ENCODE peak calls at places on chromosome 20, in ten cellular contexts. One of them, this sample, is unnamed.

GRCh38 chr20:5612476-5613291 is 137.5 kb upstream of the SHLD1 start:
- DNase-seq in SK-N-SH: peak
- DNase-seq in HepG2: no peak
- DNase-seq in sigmoid colon: no peak
- DNase-seq in GM23338: no peak
- DNase-seq in endothelial cell of umbilical vein: peak
- DNase-seq in esophagus muscularis mucosa: no peak
- DNase-seq in upper lobe of left lung: no peak
- DNase-seq in HCT116: no peak
- DNase-seq in breast epithelium: no peak
- DNase-seq in this sample: no peak

GRCh38 chr20:38208088-38208487 is 43.0 kb upstream of the TGM2 start:
- DNase-seq in SK-N-SH: peak
- DNase-seq in HepG2: no peak
- DNase-seq in sigmoid colon: no peak
- DNase-seq in GM23338: no peak
- DNase-seq in endothelial cell of umbilical vein: no peak
- DNase-seq in esophagus muscularis mucosa: no peak
- DNase-seq in upper lobe of left lung: no peak
- DNase-seq in HCT116: no peak
- DNase-seq in breast epithelium: no peak
- DNase-seq in this sample: no peak

GRCh38 chr20:731891-732560 is 36.3 kb downstream of the SLC52A3 start:
- DNase-seq in SK-N-SH: no peak
- DNase-seq in HepG2: no peak
- DNase-seq in sigmoid colon: no peak
- DNase-seq in GM23338: no peak
- DNase-seq in endothelial cell of umbilical vein: no peak
- DNase-seq in esophagus muscularis mucosa: no peak
- DNase-seq in upper lobe of left lung: no peak
- DNase-seq in HCT116: no peak
- DNase-seq in breast epithelium: no peak
- DNase-seq in this sample: no peak

GRCh38 chr20:62030834-62031434 is 34.7 kb downstream of the TAF4 start:
- DNase-seq in SK-N-SH: no peak
- DNase-seq in HepG2: peak
- DNase-seq in sigmoid colon: no peak
- DNase-seq in GM23338: no peak
- DNase-seq in endothelial cell of umbilical vein: no peak
- DNase-seq in esophagus muscularis mucosa: no peak
- DNase-seq in upper lobe of left lung: no peak
- DNase-seq in HCT116: no peak
- DNase-seq in breast epithelium: no peak
- DNase-seq in this sample: no peak

GRCh38 chr20:20214757-20215275 is 153.1 kb upstream of the INSM1 start:
- DNase-seq in SK-N-SH: no peak
- DNase-seq in HepG2: no peak
- DNase-seq in sigmoid colon: no peak
- DNase-seq in GM23338: peak
- DNase-seq in endothelial cell of umbilical vein: no peak
- DNase-seq in esophagus muscularis mucosa: no peak
- DNase-seq in upper lobe of left lung: no peak
- DNase-seq in HCT116: no peak
- DNase-seq in breast epithelium: no peak
- DNase-seq in this sample: no peak

GRCh38 chr20:10063482-10063881 is 28.7 kb downstream of the ANKEF1 start:
- DNase-seq in SK-N-SH: no peak
- DNase-seq in HepG2: no peak
- DNase-seq in sigmoid colon: no peak
- DNase-seq in GM23338: no peak
- DNase-seq in endothelial cell of umbilical vein: no peak
- DNase-seq in esophagus muscularis mucosa: no peak
- DNase-seq in upper lobe of left lung: no peak
- DNase-seq in HCT116: no peak
- DNase-seq in breast epithelium: no peak
- DNase-seq in this sample: no peak

GRCh38 chr20:35972445-35972844 is 4.1 kb downstream of the CNBD2 start:
- DNase-seq in SK-N-SH: peak
- DNase-seq in HepG2: no peak
- DNase-seq in sigmoid colon: no peak
- DNase-seq in GM23338: no peak
- DNase-seq in endothelial cell of umbilical vein: no peak
- DNase-seq in esophagus muscularis mucosa: no peak
- DNase-seq in upper lobe of left lung: no peak
- DNase-seq in HCT116: no peak
- DNase-seq in breast epithelium: no peak
- DNase-seq in this sample: no peak

GRCh38 chr20:49344975-49345374 is 67.1 kb upstream of the ZNFX1 start:
- DNase-seq in SK-N-SH: peak
- DNase-seq in HepG2: no peak
- DNase-seq in sigmoid colon: peak
- DNase-seq in GM23338: no peak
- DNase-seq in endothelial cell of umbilical vein: peak
- DNase-seq in esophagus muscularis mucosa: peak
- DNase-seq in upper lobe of left lung: no peak
- DNase-seq in HCT116: no peak
- DNase-seq in breast epithelium: peak
- DNase-seq in this sample: peak

GRCh38 chr20:24942679-24943078 is 6.4 kb upstream of the CST7 start:
- DNase-seq in SK-N-SH: no peak
- DNase-seq in HepG2: no peak
- DNase-seq in sigmoid colon: peak
- DNase-seq in GM23338: no peak
- DNase-seq in endothelial cell of umbilical vein: no peak
- DNase-seq in esophagus muscularis mucosa: no peak
- DNase-seq in upper lobe of left lung: no peak
- DNase-seq in HCT116: no peak
- DNase-seq in breast epithelium: no peak
- DNase-seq in this sample: no peak

GRCh38 chr20:23509580-23509913 is 18.6 kb downstream of the CST8 start:
- DNase-seq in SK-N-SH: no peak
- DNase-seq in HepG2: no peak
- DNase-seq in sigmoid colon: no peak
- DNase-seq in GM23338: no peak
- DNase-seq in endothelial cell of umbilical vein: no peak
- DNase-seq in esophagus muscularis mucosa: no peak
- DNase-seq in upper lobe of left lung: no peak
- DNase-seq in HCT116: no peak
- DNase-seq in breast epithelium: no peak
- DNase-seq in this sample: no peak

GRCh38 chr20:19308151-19308550 is 95.7 kb downstream of the SLC24A3 start:
- DNase-seq in SK-N-SH: no peak
- DNase-seq in HepG2: no peak
- DNase-seq in sigmoid colon: no peak
- DNase-seq in GM23338: no peak
- DNase-seq in endothelial cell of umbilical vein: no peak
- DNase-seq in esophagus muscularis mucosa: no peak
- DNase-seq in upper lobe of left lung: no peak
- DNase-seq in HCT116: no peak
- DNase-seq in breast epithelium: no peak
- DNase-seq in this sample: no peak

GRCh38 chr20:44028868-44029847 is 114.5 kb downstream of the TOX2 start:
- DNase-seq in SK-N-SH: no peak
- DNase-seq in HepG2: no peak
- DNase-seq in sigmoid colon: no peak
- DNase-seq in GM23338: no peak
- DNase-seq in endothelial cell of umbilical vein: no peak
- DNase-seq in esophagus muscularis mucosa: no peak
- DNase-seq in upper lobe of left lung: no peak
- DNase-seq in HCT116: no peak
- DNase-seq in breast epithelium: no peak
- DNase-seq in this sample: peak

GRCh38 chr20:61120595-61121515 is 131.2 kb upstream of the CDH4 start:
- DNase-seq in SK-N-SH: no peak
- DNase-seq in HepG2: peak
- DNase-seq in sigmoid colon: no peak
- DNase-seq in GM23338: peak
- DNase-seq in endothelial cell of umbilical vein: no peak
- DNase-seq in esophagus muscularis mucosa: no peak
- DNase-seq in upper lobe of left lung: peak
- DNase-seq in HCT116: no peak
- DNase-seq in breast epithelium: peak
- DNase-seq in this sample: no peak

GRCh38 chr20:51541189-51542032 is 1.1 kb downstream of the NFATC2 start:
- DNase-seq in SK-N-SH: no peak
- DNase-seq in HepG2: peak
- DNase-seq in sigmoid colon: peak
- DNase-seq in GM23338: peak
- DNase-seq in endothelial cell of umbilical vein: peak
- DNase-seq in esophagus muscularis mucosa: peak
- DNase-seq in upper lobe of left lung: peak
- DNase-seq in HCT116: no peak
- DNase-seq in breast epithelium: peak
- DNase-seq in this sample: peak

GRCh38 chr20:59820204-59821041 is 113.0 kb downstream of the SYCP2 start:
- DNase-seq in SK-N-SH: peak
- DNase-seq in HepG2: no peak
- DNase-seq in sigmoid colon: no peak
- DNase-seq in GM23338: no peak
- DNase-seq in endothelial cell of umbilical vein: no peak
- DNase-seq in esophagus muscularis mucosa: peak
- DNase-seq in upper lobe of left lung: peak
- DNase-seq in HCT116: no peak
- DNase-seq in breast epithelium: no peak
- DNase-seq in this sample: peak

GRCh38 chr20:1804554-1804956 is 90.7 kb upstream of the SIRPA start:
- DNase-seq in SK-N-SH: no peak
- DNase-seq in HepG2: no peak
- DNase-seq in sigmoid colon: no peak
- DNase-seq in GM23338: no peak
- DNase-seq in endothelial cell of umbilical vein: no peak
- DNase-seq in esophagus muscularis mucosa: no peak
- DNase-seq in upper lobe of left lung: no peak
- DNase-seq in HCT116: no peak
- DNase-seq in breast epithelium: no peak
- DNase-seq in this sample: no peak
- TF ChIP-seq POLR2AphosphoS5 in SK-N-SH: no peak
- TF ChIP-seq POLR2AphosphoS5 in HepG2: no peak
- TF ChIP-seq POLR2AphosphoS5 in sigmoid colon: no peak
- TF ChIP-seq POLR2AphosphoS5 in GM23338: no peak
- TF ChIP-seq POLR2AphosphoS5 in endothelial cell of umbilical vein: no peak
- TF ChIP-seq POLR2AphosphoS5 in esophagus muscularis mucosa: no peak
- TF ChIP-seq POLR2AphosphoS5 in upper lobe of left lung: no peak
- TF ChIP-seq POLR2AphosphoS5 in HCT116: no peak
- TF ChIP-seq POLR2AphosphoS5 in breast epithelium: no peak
- TF ChIP-seq POLR2AphosphoS5 in this sample: no peak

GRCh38 chr20:46563170-46563847 is 12.9 kb upstream of the OCSTAMP start:
- DNase-seq in SK-N-SH: no peak
- DNase-seq in HepG2: no peak
- DNase-seq in sigmoid colon: no peak
- DNase-seq in GM23338: peak
- DNase-seq in endothelial cell of umbilical vein: no peak
- DNase-seq in esophagus muscularis mucosa: no peak
- DNase-seq in upper lobe of left lung: no peak
- DNase-seq in HCT116: no peak
- DNase-seq in breast epithelium: no peak
- DNase-seq in this sample: no peak
- H3K4me3 ChIP-seq in SK-N-SH: no peak
- H3K4me3 ChIP-seq in HepG2: no peak
- H3K4me3 ChIP-seq in sigmoid colon: no peak
- H3K4me3 ChIP-seq in GM23338: peak
- H3K4me3 ChIP-seq in endothelial cell of umbilical vein: no peak
- H3K4me3 ChIP-seq in esophagus muscularis mucosa: peak
- H3K4me3 ChIP-seq in upper lobe of left lung: no peak
- H3K4me3 ChIP-seq in HCT116: no peak
- H3K4me3 ChIP-seq in breast epithelium: peak
- H3K4me3 ChIP-seq in this sample: peak

GRCh38 chr20:34363062-34364012 is at the start of gene ITCH:
- DNase-seq in SK-N-SH: peak
- DNase-seq in HepG2: peak
- DNase-seq in sigmoid colon: peak
- DNase-seq in GM23338: peak
- DNase-seq in endothelial cell of umbilical vein: peak
- DNase-seq in esophagus muscularis mucosa: peak
- DNase-seq in upper lobe of left lung: peak
- DNase-seq in HCT116: peak
- DNase-seq in breast epithelium: peak
- DNase-seq in this sample: peak

GRCh38 chr20:34367155-34367554 is 4.1 kb downstream of the ITCH start:
- DNase-seq in SK-N-SH: no peak
- DNase-seq in HepG2: no peak
- DNase-seq in sigmoid colon: no peak
- DNase-seq in GM23338: no peak
- DNase-seq in endothelial cell of umbilical vein: no peak
- DNase-seq in esophagus muscularis mucosa: no peak
- DNase-seq in upper lobe of left lung: no peak
- DNase-seq in HCT116: no peak
- DNase-seq in breast epithelium: no peak
- DNase-seq in this sample: no peak

GRCh38 chr20:34364013-34364382 is 925 bp downstream of the ITCH start:
- DNase-seq in SK-N-SH: no peak
- DNase-seq in HepG2: no peak
- DNase-seq in sigmoid colon: no peak
- DNase-seq in GM23338: no peak
- DNase-seq in endothelial cell of umbilical vein: peak
- DNase-seq in esophagus muscularis mucosa: no peak
- DNase-seq in upper lobe of left lung: no peak
- DNase-seq in HCT116: no peak
- DNase-seq in breast epithelium: no peak
- DNase-seq in this sample: no peak

GRCh38 chr20:34365765-34366213 is 2.7 kb downstream of the ITCH start:
- DNase-seq in SK-N-SH: no peak
- DNase-seq in HepG2: no peak
- DNase-seq in sigmoid colon: no peak
- DNase-seq in GM23338: no peak
- DNase-seq in endothelial cell of umbilical vein: no peak
- DNase-seq in esophagus muscularis mucosa: no peak
- DNase-seq in upper lobe of left lung: peak
- DNase-seq in HCT116: no peak
- DNase-seq in breast epithelium: no peak
- DNase-seq in this sample: peak

DNA sequence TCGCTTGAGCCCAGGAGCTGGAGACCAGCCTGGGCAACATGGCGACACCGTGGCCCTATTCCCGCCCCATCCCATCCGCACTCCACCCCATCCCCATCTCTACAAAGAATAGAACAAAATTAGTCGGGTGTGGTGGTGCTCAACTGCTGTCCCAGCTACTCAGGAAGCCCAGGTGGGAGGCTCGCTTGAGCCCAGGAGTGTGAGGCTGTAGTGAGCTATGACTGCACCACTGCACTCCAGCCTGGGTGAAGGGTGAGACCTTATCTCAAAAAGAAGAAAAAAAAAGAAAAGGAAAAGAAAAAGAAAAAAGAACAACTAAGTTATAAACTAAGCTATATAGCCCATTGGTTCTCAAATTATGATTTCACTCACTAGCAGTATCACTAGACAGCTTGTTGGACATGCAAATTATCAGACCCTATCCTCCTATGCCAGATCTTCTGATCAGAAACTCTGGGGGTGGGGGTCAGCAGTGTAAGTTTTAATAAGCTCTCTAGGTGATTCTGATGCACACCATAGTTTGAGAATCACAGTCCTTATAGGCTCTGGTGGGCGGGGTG is 491 bp upstream of the ITCH start:
- DNase-seq in SK-N-SH: no peak
- DNase-seq in HepG2: no peak
- DNase-seq in sigmoid colon: no peak
- DNase-seq in GM23338: no peak
- DNase-seq in endothelial cell of umbilical vein: no peak
- DNase-seq in esophagus muscularis mucosa: no peak
- DNase-seq in upper lobe of left lung: no peak
- DNase-seq in HCT116: no peak
- DNase-seq in breast epithelium: no peak
- DNase-seq in this sample: no peak
- TF ChIP-seq POLR2AphosphoS5 in SK-N-SH: no peak
- TF ChIP-seq POLR2AphosphoS5 in HepG2: no peak
- TF ChIP-seq POLR2AphosphoS5 in sigmoid colon: no peak
- TF ChIP-seq POLR2AphosphoS5 in GM23338: no peak
- TF ChIP-seq POLR2AphosphoS5 in endothelial cell of umbilical vein: no peak
- TF ChIP-seq POLR2AphosphoS5 in esophagus muscularis mucosa: no peak
- TF ChIP-seq POLR2AphosphoS5 in upper lobe of left lung: no peak
- TF ChIP-seq POLR2AphosphoS5 in HCT116: no peak
- TF ChIP-seq POLR2AphosphoS5 in breast epithelium: no peak
- TF ChIP-seq POLR2AphosphoS5 in this sample: no peak

GRCh38 chr20:17964632-17965031 is 4.0 kb downstream of the SNX5 start:
- DNase-seq in SK-N-SH: no peak
- DNase-seq in HepG2: no peak
- DNase-seq in sigmoid colon: no peak
- DNase-seq in GM23338: no peak
- DNase-seq in endothelial cell of umbilical vein: no peak
- DNase-seq in esophagus muscularis mucosa: no peak
- DNase-seq in upper lobe of left lung: no peak
- DNase-seq in HCT116: no peak
- DNase-seq in breast epithelium: no peak
- DNase-seq in this sample: no peak
- H3K4me3 ChIP-seq in SK-N-SH: no peak
- H3K4me3 ChIP-seq in HepG2: peak
- H3K4me3 ChIP-seq in sigmoid colon: no peak
- H3K4me3 ChIP-seq in GM23338: peak
- H3K4me3 ChIP-seq in endothelial cell of umbilical vein: no peak
- H3K4me3 ChIP-seq in esophagus muscularis mucosa: no peak
- H3K4me3 ChIP-seq in upper lobe of left lung: no peak
- H3K4me3 ChIP-seq in HCT116: no peak
- H3K4me3 ChIP-seq in breast epithelium: no peak
- H3K4me3 ChIP-seq in this sample: no peak

This sample was measured in suprapubic skin.